ENCODE peak calls at places on chromosomes 4 and X, in five cellular contexts. K, G, B, M and A are unnamed samples.

GRCh38 chr4:31807036-31807435 is 1086.9 kb downstream of the PCDH7 start:
- DNase-seq in M (no peak), K (no peak), B (no peak), G (no peak), A (no peak)

GRCh38 chrX:68498508-68499379 is at the start of gene YIPF6:
- DNase-seq in M (peak; percentile 53), K (peak; percentile 83), G (peak; percentile 43), B (peak; percentile 57), A (peak; percentile 15)

GRCh38 chrX:103253608-103254007 is 1.3 kb downstream of the TCEAL8 start:
- DNase-seq in M (no peak), B (no peak), G (no peak), K (peak; percentile 15), A (no peak)

GRCh38 chr4:185839204-185839712 is 27.3 kb upstream of the SORBS2 start:
- DNase-seq in G (no peak), K (peak; percentile 88), M (no peak), B (peak; percentile 72), A (no peak)

GRCh38 chr4:57405359-57405758 is 295.2 kb upstream of the IGFBP7 start:
- DNase-seq in B (no peak), G (no peak), M (no peak), K (no peak), A (no peak)

GRCh38 chrX:18895157-18895952 is 88.6 kb downstream of the PHKA2 start:
- DNase-seq in G (no peak), K (peak; percentile 20), M (no peak), B (no peak), A (no peak)

GRCh38 chr4:114334808-114335739 is 263.5 kb upstream of the UGT8 start:
- DNase-seq in B (no peak), M (no peak), K (no peak), G (no peak), A (no peak)

GRCh38 chr4:159428975-159429692 is 326.3 kb downstream of the RAPGEF2 start:
- DNase-seq in B (no peak), G (no peak), K (no peak), M (no peak), A (no peak)

GRCh38 chrX:150239946-150240642 is 123.0 kb upstream of the MAMLD1 start:
- DNase-seq in G (no peak), K (no peak), B (no peak), M (no peak), A (no peak)

GRCh38 chr4:24249972-24250371 is 334.4 kb downstream of the DHX15 start:
- DNase-seq in K (no peak), G (no peak), B (no peak), M (no peak), A (no peak)

GRCh38 chrX:111652719-111653118 is 28.3 kb upstream of the ALG13 start:
- DNase-seq in G (no peak), B (no peak), K (no peak), M (no peak), A (no peak)

GRCh38 chr4:36026348-36026747 is 218.0 kb downstream of the ARAP2 start:
- DNase-seq in M (no peak), G (no peak), B (no peak), K (no peak), A (no peak)

GRCh38 chr4:128835498-128836222 is 26.2 kb downstream of the JADE1 start:
- DNase-seq in M (no peak), K (no peak), B (no peak), G (no peak), A (no peak)

GRCh38 chrX:39795591-39795990 is 302.2 kb downstream of the BCOR start:
- DNase-seq in B (no peak), M (no peak), K (no peak), G (no peak), A (no peak)

GRCh38 chr4:95059630-95060029 is 301.9 kb downstream of the BMPR1B start:
- DNase-seq in M (no peak), K (peak; percentile 4), G (no peak), B (no peak), A (no peak)

GRCh38 chr4:81648576-81649272 is 177.0 kb upstream of the RASGEF1B start:
- DNase-seq in K (no peak), M (no peak), G (peak; percentile 14), B (no peak), A (no peak)

GRCh38 chr4:4872148-4872903 is 12.9 kb downstream of the MSX1 start:
- DNase-seq in M (no peak), B (peak; percentile 82), G (no peak), K (no peak), A (no peak)

GRCh38 chr4:183987987-183988392 is 82.9 kb downstream of the STOX2 start:
- DNase-seq in G (no peak), K (peak; percentile 81), M (no peak), B (no peak), A (no peak)

GRCh38 chr4:6437682-6438264 is 34.6 kb downstream of the PPP2R2C start:
- DNase-seq in B (no peak), G (no peak), K (no peak), M (no peak), A (no peak)

GRCh38 chr4:88765729-88766128 is 68.1 kb upstream of the NAP1L5 start:
- DNase-seq in K (peak; percentile 79), M (no peak), G (no peak), B (no peak), A (no peak)

GRCh38 chrX:49192722-49193328 is 6.7 kb upstream of the PRICKLE3 start:
- DNase-seq in G (no peak), K (peak; percentile 23), B (peak; percentile 49), M (no peak), A (no peak)

GRCh38 chr4:25095756-25096552 is 64.3 kb downstream of the SEPSECS start:
- DNase-seq in K (no peak), M (no peak), G (no peak), B (no peak), A (no peak)

GRCh38 chr4:2290974-2291704 is 29.2 kb upstream of the MXD4 start:
- DNase-seq in B (no peak), G (peak; percentile 61), M (peak; percentile 67), K (no peak), A (no peak)

GRCh38 chr4:180664766-180665368 is 1578.3 kb upstream of the TENM3 start:
- DNase-seq in M (peak; percentile 25), B (peak; percentile 74), G (peak; percentile 11), K (peak; percentile 75), A (peak; percentile 76)

GRCh38 chrX:20139966-20140365 is 1.7 kb downstream of the EIF1AX start:
- DNase-seq in G (no peak), K (peak; percentile 26), M (no peak), B (no peak), A (no peak)

GRCh38 chr4:181855307-181855706 is 387.9 kb upstream of the TENM3 start:
- DNase-seq in B (no peak), M (no peak), G (no peak), K (no peak), A (no peak)

GRCh38 chr4:173056708-173057107 is 111.9 kb upstream of the GALNT7 start:
- DNase-seq in G (no peak), B (no peak), K (no peak), M (no peak), A (peak; percentile 89)